ENCODE peak calls at places on chromosomes 13 and 19, in four cellular contexts. J, S, B and I are unnamed samples.

GRCh38 chr19:5880604-5881078 is 10.3 kb upstream of the FUT5 start:
- DNase-seq in J (peak; percentile 51), S (no peak), B (no peak), I (no peak)

GRCh38 chr19:18418034-18418724 is 1.0 kb upstream of the SSBP4 start:
- DNase-seq in J (no peak), S (no peak), B (no peak), I (no peak)

GRCh38 chr19:51688665-51689571 is 4.2 kb upstream of the SPACA6 start:
- DNase-seq in J (peak; percentile 92), S (peak; percentile 75), B (no peak), I (peak; percentile 79)

GRCh38 chr19:55603581-55604292 is 1.7 kb upstream of the ZNF865 start:
- DNase-seq in J (no peak), S (no peak), B (no peak), I (no peak)

GRCh38 chr19:3146677-3147100 is 10.9 kb downstream of the GNA15 start:
- DNase-seq in J (no peak), S (no peak), B (peak; percentile 53), I (no peak)

GRCh38 chr19:44698492-44699201 is at the start of gene CEACAM16:
- DNase-seq in J (no peak), S (no peak), B (no peak), I (no peak)

GRCh38 chr13:108787709-108788394 is 158.4 kb downstream of the MYO16 start:
- DNase-seq in J (no peak), S (no peak), B (no peak), I (no peak)

GRCh38 chr19:20154636-20155035 is 12.4 kb upstream of the ZNF486 start:
- DNase-seq in J (no peak), S (no peak), B (no peak), I (no peak)

GRCh38 chr19:40191836-40192646 is 815 bp downstream of the MAP3K10 start:
- DNase-seq in J (peak; percentile 27), S (no peak), B (peak; percentile 16), I (peak; percentile 61)

GRCh38 chr19:15463865-15464371 is 426 bp downstream of the RASAL3 start:
- DNase-seq in J (no peak), S (no peak), B (peak; percentile 78), I (no peak)

GRCh38 chr13:113058988-113059850 is 46.4 kb upstream of the F7 start:
- DNase-seq in J (no peak), S (no peak), B (no peak), I (no peak)

GRCh38 chr19:16564842-16565241 is 7.4 kb downstream of the SLC35E1 start:
- DNase-seq in J (no peak), S (no peak), B (no peak), I (no peak)

GRCh38 chr19:29623726-29624488 is 17.8 kb downstream of the POP4 start:
- DNase-seq in J (no peak), S (no peak), B (peak; percentile 27), I (no peak)

GRCh38 chr19:13097331-13098258 is 5.1 kb downstream of the LYL1 start:
- DNase-seq in J (peak; percentile 64), S (no peak), B (no peak), I (no peak)

GRCh38 chr19:40799558-40800338 is 757 bp downstream of the EGLN2 start:
- DNase-seq in J (no peak), S (no peak), B (no peak), I (no peak)

GRCh38 chr13:23488442-23488841 is 54.9 kb upstream of the SACS start:
- DNase-seq in J (no peak), S (no peak), B (no peak), I (no peak)

GRCh38 chr19:45508931-45509691 is 1.8 kb downstream of the VASP start:
- DNase-seq in J (peak; percentile 73), S (no peak), B (peak; percentile 40), I (peak; percentile 37)

GRCh38 chr13:100515410-100515800 is 73.2 kb downstream of the GGACT start:
- DNase-seq in J (no peak), S (no peak), B (no peak), I (no peak)

GRCh38 chr19:57317503-57317902 is 2.8 kb upstream of the ZNF543 start:
- DNase-seq in J (no peak), S (no peak), B (no peak), I (no peak)

GRCh38 chr19:47247308-47247990 is 8.9 kb upstream of the CCDC9 start:
- DNase-seq in J (peak; percentile 86), S (peak; percentile 49), B (peak; percentile 69), I (no peak)

GRCh38 chr13:30364133-30364532 is 56.8 kb upstream of the KATNAL1 start:
- DNase-seq in J (no peak), S (no peak), B (no peak), I (no peak)

GRCh38 chr13:109215377-109215776 is 571.0 kb downstream of the IRS2 start:
- DNase-seq in J (no peak), S (no peak), B (no peak), I (no peak)